ENCODE peak calls at places on chromosome 10, in five cellular contexts. One of them, this sample, is unnamed.

GRCh38 chr10:103145860-103146466 is 47.1 kb downstream of the NT5C2 start:
- DNase-seq in astrocyte of the spinal cord: peak; percentile 83
- DNase-seq in PC-3: peak; percentile 52
- DNase-seq in tibial nerve: peak; percentile 81
- DNase-seq in mesothelial cell of epicardium: peak; percentile 44
- DNase-seq in this sample: no peak

GRCh38 chr10:107264742-107265141 is 100.2 kb upstream of the SORCS1 start:
- DNase-seq in astrocyte of the spinal cord: no peak
- DNase-seq in PC-3: no peak
- DNase-seq in tibial nerve: no peak
- DNase-seq in mesothelial cell of epicardium: no peak
- DNase-seq in this sample: no peak

GRCh38 chr10:104080762-104081161 is 4.9 kb downstream of the COL17A1 start:
- DNase-seq in astrocyte of the spinal cord: no peak
- DNase-seq in PC-3: peak; percentile 38
- DNase-seq in tibial nerve: no peak
- DNase-seq in mesothelial cell of epicardium: no peak
- DNase-seq in this sample: no peak

GRCh38 chr10:78462728-78463228 is 429.1 kb downstream of the RPS24 start:
- DNase-seq in astrocyte of the spinal cord: no peak
- DNase-seq in PC-3: peak; percentile 78
- DNase-seq in tibial nerve: no peak
- DNase-seq in mesothelial cell of epicardium: no peak
- DNase-seq in this sample: no peak

GRCh38 chr10:132746386-132746785 is 39.6 kb downstream of the NKX6-2 start:
- DNase-seq in astrocyte of the spinal cord: no peak
- DNase-seq in PC-3: no peak
- DNase-seq in tibial nerve: no peak
- DNase-seq in mesothelial cell of epicardium: no peak
- DNase-seq in this sample: no peak

GRCh38 chr10:30092151-30092790 is 32.9 kb upstream of the JCAD start:
- DNase-seq in astrocyte of the spinal cord: peak; percentile 56
- DNase-seq in PC-3: peak; percentile 60
- DNase-seq in tibial nerve: no peak
- DNase-seq in mesothelial cell of epicardium: no peak
- DNase-seq in this sample: no peak

GRCh38 chr10:59586407-59586891 is 123.2 kb downstream of the SLC16A9 start:
- DNase-seq in astrocyte of the spinal cord: no peak
- DNase-seq in PC-3: peak; percentile 12
- DNase-seq in tibial nerve: no peak
- DNase-seq in mesothelial cell of epicardium: no peak
- DNase-seq in this sample: no peak

GRCh38 chr10:133489816-133490588 is 36.3 kb downstream of the SCART1 start:
- DNase-seq in astrocyte of the spinal cord: no peak
- DNase-seq in PC-3: no peak
- DNase-seq in tibial nerve: no peak
- DNase-seq in mesothelial cell of epicardium: no peak
- DNase-seq in this sample: no peak

GRCh38 chr10:1179346-1180070 is 123.3 kb downstream of the WDR37 start:
- DNase-seq in astrocyte of the spinal cord: no peak
- DNase-seq in PC-3: no peak
- DNase-seq in tibial nerve: no peak
- DNase-seq in mesothelial cell of epicardium: no peak
- DNase-seq in this sample: no peak

GRCh38 chr10:113333313-113333712 is 219.5 kb upstream of the HABP2 start:
- DNase-seq in astrocyte of the spinal cord: no peak
- DNase-seq in PC-3: no peak
- DNase-seq in tibial nerve: no peak
- DNase-seq in mesothelial cell of epicardium: no peak
- DNase-seq in this sample: no peak

GRCh38 chr10:132714096-132714721 is 71.7 kb downstream of the NKX6-2 start:
- DNase-seq in astrocyte of the spinal cord: peak; percentile 67
- DNase-seq in PC-3: no peak
- DNase-seq in tibial nerve: no peak
- DNase-seq in mesothelial cell of epicardium: no peak
- DNase-seq in this sample: no peak

GRCh38 chr10:59393349-59393748 is 31.0 kb upstream of the FAM13C start:
- DNase-seq in astrocyte of the spinal cord: no peak
- DNase-seq in PC-3: peak; percentile 46
- DNase-seq in tibial nerve: no peak
- DNase-seq in mesothelial cell of epicardium: no peak
- DNase-seq in this sample: no peak

GRCh38 chr10:100442548-100442947 is 20.3 kb upstream of the WNT8B start:
- DNase-seq in astrocyte of the spinal cord: no peak
- DNase-seq in PC-3: peak; percentile 24
- DNase-seq in tibial nerve: no peak
- DNase-seq in mesothelial cell of epicardium: no peak
- DNase-seq in this sample: no peak

GRCh38 chr10:48522011-48522765 is 82.7 kb downstream of the ARHGAP22 start:
- DNase-seq in astrocyte of the spinal cord: peak; percentile 29
- DNase-seq in PC-3: no peak
- DNase-seq in tibial nerve: no peak
- DNase-seq in mesothelial cell of epicardium: no peak
- DNase-seq in this sample: no peak

GRCh38 chr10:48523212-48523819 is 81.6 kb downstream of the ARHGAP22 start:
- DNase-seq in astrocyte of the spinal cord: peak; percentile 98
- DNase-seq in PC-3: peak; percentile 86
- DNase-seq in tibial nerve: no peak
- DNase-seq in mesothelial cell of epicardium: peak; percentile 80
- DNase-seq in this sample: no peak

GRCh38 chr10:48525113-48525512 is 79.8 kb downstream of the ARHGAP22 start:
- DNase-seq in astrocyte of the spinal cord: no peak
- DNase-seq in PC-3: no peak
- DNase-seq in tibial nerve: no peak
- DNase-seq in mesothelial cell of epicardium: no peak
- DNase-seq in this sample: no peak

GRCh38 chr10:48525956-48526355 is 78.9 kb downstream of the ARHGAP22 start:
- DNase-seq in astrocyte of the spinal cord: no peak
- DNase-seq in PC-3: no peak
- DNase-seq in tibial nerve: no peak
- DNase-seq in mesothelial cell of epicardium: no peak
- DNase-seq in this sample: no peak

DNA sequence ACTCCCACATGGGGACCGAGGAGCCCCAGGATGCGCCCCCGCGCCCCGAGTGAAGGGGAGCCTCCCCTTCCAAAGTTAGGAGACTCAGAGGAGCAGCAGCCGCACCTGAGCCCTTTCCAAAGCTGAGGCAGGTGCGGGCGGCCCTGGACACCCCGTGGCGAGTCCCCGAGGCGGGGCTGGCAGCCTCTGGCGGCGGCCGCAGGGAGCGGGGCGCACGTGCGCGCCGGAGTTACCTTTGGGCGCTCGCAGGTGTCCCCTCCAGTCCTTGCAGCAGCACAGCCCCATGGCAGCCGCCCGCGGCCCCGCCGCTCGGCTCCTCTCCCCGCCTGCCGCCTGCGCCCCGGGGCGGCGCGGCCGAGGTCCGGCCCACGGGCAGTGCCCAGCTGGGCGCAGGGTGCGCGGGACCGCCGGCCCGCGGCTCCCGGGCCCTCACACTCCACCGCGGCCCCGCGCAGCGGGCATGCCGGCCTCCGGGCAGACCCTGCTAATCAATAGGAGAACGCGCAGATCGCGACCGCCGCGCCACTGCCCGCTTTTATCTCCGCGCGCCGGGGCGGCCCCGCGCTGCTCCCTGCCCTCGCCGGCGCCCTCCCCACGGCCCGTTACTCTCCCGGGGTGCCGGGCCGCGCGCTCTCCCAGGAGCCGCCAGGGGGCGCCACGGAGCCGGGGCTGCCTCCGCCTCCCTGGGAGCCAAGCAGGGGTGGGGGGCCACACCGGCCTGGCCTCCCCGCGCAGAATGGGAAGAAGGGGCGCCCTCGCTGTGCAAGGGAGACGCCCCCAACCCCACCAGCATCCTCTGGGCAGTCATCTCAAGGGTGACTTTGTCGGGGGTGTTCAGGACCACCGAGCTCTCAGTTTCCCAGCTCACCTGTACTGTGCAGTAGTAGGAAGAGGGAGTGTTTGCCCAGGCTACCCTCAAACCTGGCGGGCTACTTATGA is 80.8 kb downstream of the ARHGAP22 start:
- DNase-seq in astrocyte of the spinal cord: peak; percentile 22
- DNase-seq in PC-3: peak; percentile 37
- DNase-seq in tibial nerve: no peak
- DNase-seq in mesothelial cell of epicardium: peak; percentile 50
- DNase-seq in this sample: peak; percentile 65
- TF ChIP-seq CTCF in astrocyte of the spinal cord: peak; percentile 49
- TF ChIP-seq CTCF in PC-3: peak; percentile 87
- TF ChIP-seq CTCF in tibial nerve: peak; percentile 11
- TF ChIP-seq CTCF in mesothelial cell of epicardium: peak; percentile 50
- TF ChIP-seq CTCF in this sample: peak; percentile 60

DNA sequence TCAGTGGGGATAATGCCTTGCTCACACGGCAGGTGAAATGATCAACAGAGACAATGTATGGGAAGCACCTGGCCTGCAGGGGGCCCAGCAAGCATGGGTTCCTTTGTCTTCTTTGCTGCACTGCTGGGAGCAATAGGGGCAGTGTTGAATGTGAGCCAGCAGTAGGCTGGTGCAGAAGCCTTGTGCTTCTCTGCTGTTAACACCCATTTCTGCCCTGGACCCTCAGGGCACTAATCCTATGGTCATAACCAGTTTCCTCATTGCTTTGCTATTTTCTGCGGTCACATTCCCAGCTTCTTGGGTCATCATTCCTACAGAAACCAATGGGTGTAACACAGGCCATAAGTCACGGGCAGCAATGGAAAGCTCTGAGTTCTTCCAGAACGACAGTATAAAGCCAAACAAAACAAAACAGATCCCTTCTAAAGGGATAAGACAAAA is 10.9 kb upstream of the LGI1 start:
- DNase-seq in astrocyte of the spinal cord: peak; percentile 96
- DNase-seq in PC-3: peak; percentile 94
- DNase-seq in tibial nerve: peak; percentile 17
- DNase-seq in mesothelial cell of epicardium: no peak
- DNase-seq in this sample: no peak
- TF ChIP-seq CTCF in astrocyte of the spinal cord: peak; percentile 32
- TF ChIP-seq CTCF in PC-3: peak; percentile 67
- TF ChIP-seq CTCF in tibial nerve: no peak
- TF ChIP-seq CTCF in mesothelial cell of epicardium: no peak
- TF ChIP-seq CTCF in this sample: peak; percentile 39

DNA sequence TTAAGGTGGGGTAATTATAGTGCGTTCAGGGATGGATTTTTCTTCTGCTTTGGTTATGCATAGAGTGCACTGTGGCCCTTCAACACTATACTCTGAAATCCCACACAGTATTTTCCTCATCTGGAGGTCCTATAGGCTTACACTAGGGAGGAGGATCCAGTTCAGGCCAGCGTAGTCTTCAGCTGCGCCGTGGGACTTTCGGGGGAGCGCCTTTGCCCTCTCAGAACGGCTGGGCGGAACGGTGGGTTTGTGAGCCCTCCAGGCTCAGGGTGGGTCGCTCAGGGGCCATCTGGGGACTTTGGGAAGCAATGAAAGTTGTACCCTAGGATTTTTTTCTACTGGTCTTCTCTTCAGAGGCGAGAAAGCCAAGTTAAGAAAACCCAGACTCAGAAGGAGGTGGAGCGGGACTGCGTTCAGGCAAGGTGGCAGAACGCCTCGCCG is 652 bp upstream of the VPS26A start:
- DNase-seq in astrocyte of the spinal cord: no peak
- DNase-seq in PC-3: peak; percentile 77
- DNase-seq in tibial nerve: peak; percentile 31
- DNase-seq in mesothelial cell of epicardium: no peak
- DNase-seq in this sample: no peak
- TF ChIP-seq CTCF in astrocyte of the spinal cord: peak; percentile 48
- TF ChIP-seq CTCF in PC-3: peak; percentile 78
- TF ChIP-seq CTCF in tibial nerve: no peak
- TF ChIP-seq CTCF in mesothelial cell of epicardium: no peak
- TF ChIP-seq CTCF in this sample: no peak

GRCh38 chr10:80201592-80202256 is 3.6 kb downstream of the ANXA11 start:
- DNase-seq in astrocyte of the spinal cord: no peak
- DNase-seq in PC-3: no peak
- DNase-seq in tibial nerve: no peak
- DNase-seq in mesothelial cell of epicardium: no peak
- DNase-seq in this sample: no peak

GRCh38 chr10:80200687-80201086 is 4.7 kb downstream of the ANXA11 start:
- DNase-seq in astrocyte of the spinal cord: no peak
- DNase-seq in PC-3: no peak
- DNase-seq in tibial nerve: no peak
- DNase-seq in mesothelial cell of epicardium: no peak
- DNase-seq in this sample: no peak

GRCh38 chr10:80197972-80198591 is 7.3 kb downstream of the ANXA11 start:
- DNase-seq in astrocyte of the spinal cord: no peak
- DNase-seq in PC-3: no peak
- DNase-seq in tibial nerve: no peak
- DNase-seq in mesothelial cell of epicardium: no peak
- DNase-seq in this sample: no peak

GRCh38 chr10:80200259-80200658 is 5.1 kb downstream of the ANXA11 start:
- DNase-seq in astrocyte of the spinal cord: no peak
- DNase-seq in PC-3: no peak
- DNase-seq in tibial nerve: no peak
- DNase-seq in mesothelial cell of epicardium: no peak
- DNase-seq in this sample: no peak

DNA sequence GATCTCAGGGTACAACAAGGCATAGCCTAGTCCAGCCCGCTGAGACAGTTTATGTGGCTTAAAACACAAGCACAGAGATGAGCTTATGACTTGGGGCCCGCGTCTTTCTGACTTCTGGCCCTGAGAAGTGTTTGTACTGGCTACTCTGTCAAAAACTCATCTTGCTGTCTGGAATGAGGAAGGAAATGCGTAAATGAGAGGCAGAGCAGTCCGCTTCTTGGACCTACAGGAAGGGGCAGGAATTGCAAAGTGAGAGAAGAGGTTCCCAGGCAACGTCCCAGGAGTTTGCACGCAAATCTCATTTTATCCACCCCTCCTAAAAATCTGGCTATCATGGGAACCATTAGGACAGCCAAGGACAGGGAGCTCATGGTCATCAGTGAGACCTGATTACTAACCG is 5.5 kb downstream of the ANXA11 start:
- DNase-seq in astrocyte of the spinal cord: peak; percentile 74
- DNase-seq in PC-3: no peak
- DNase-seq in tibial nerve: peak; percentile 66
- DNase-seq in mesothelial cell of epicardium: no peak
- DNase-seq in this sample: no peak
- TF ChIP-seq CTCF in astrocyte of the spinal cord: no peak
- TF ChIP-seq CTCF in PC-3: peak; percentile 32
- TF ChIP-seq CTCF in tibial nerve: no peak
- TF ChIP-seq CTCF in mesothelial cell of epicardium: no peak
- TF ChIP-seq CTCF in this sample: no peak

This sample was measured in GM13977.